ENCODE peak calls at places on chromosome 22, in seven cellular contexts. One of them, this sample, is unnamed.

GRCh38 chr22:24437820-24438328 is 10.5 kb downstream of the ADORA2A start:
- DNase-seq in trophoblast cell: peak; percentile 68
- DNase-seq in transverse colon: no peak
- DNase-seq in pancreas: no peak
- DNase-seq in CD4-positive, CD25-positive, alpha-beta regulatory T cell: peak; percentile 33
- DNase-seq in lung: no peak
- DNase-seq in lower lobe of right lung: no peak
- DNase-seq in this sample: peak; percentile 44

GRCh38 chr22:25475554-25476022 is 88.9 kb upstream of the GRK3 start:
- DNase-seq in transverse colon: no peak
- DNase-seq in lower lobe of right lung: no peak
- DNase-seq in lung: peak; percentile 38
- DNase-seq in trophoblast cell: no peak
- DNase-seq in pancreas: no peak
- DNase-seq in CD4-positive, CD25-positive, alpha-beta regulatory T cell: peak; percentile 10
- DNase-seq in this sample: peak; percentile 82

GRCh38 chr22:41217553-41218157 is 12.5 kb downstream of the L3MBTL2 start:
- DNase-seq in lung: peak; percentile 66
- DNase-seq in trophoblast cell: no peak
- DNase-seq in CD4-positive, CD25-positive, alpha-beta regulatory T cell: peak; percentile 88
- DNase-seq in transverse colon: peak; percentile 56
- DNase-seq in pancreas: no peak
- DNase-seq in lower lobe of right lung: peak; percentile 85
- DNase-seq in this sample: peak; percentile 95

GRCh38 chr22:23622634-23623033 is 9.5 kb downstream of the DRICH1 start:
- DNase-seq in trophoblast cell: peak; percentile 25
- DNase-seq in transverse colon: no peak
- DNase-seq in lower lobe of right lung: no peak
- DNase-seq in lung: no peak
- DNase-seq in pancreas: no peak
- DNase-seq in CD4-positive, CD25-positive, alpha-beta regulatory T cell: no peak
- DNase-seq in this sample: no peak

GRCh38 chr22:21832291-21833290 is 34.9 kb downstream of the MAPK1 start:
- DNase-seq in transverse colon: no peak
- DNase-seq in lower lobe of right lung: no peak
- DNase-seq in pancreas: no peak
- DNase-seq in trophoblast cell: no peak
- DNase-seq in CD4-positive, CD25-positive, alpha-beta regulatory T cell: no peak
- DNase-seq in lung: no peak
- DNase-seq in this sample: no peak

GRCh38 chr22:17264321-17265052 is 45.3 kb upstream of the ADA2 start:
- DNase-seq in transverse colon: no peak
- DNase-seq in lower lobe of right lung: no peak
- DNase-seq in trophoblast cell: no peak
- DNase-seq in CD4-positive, CD25-positive, alpha-beta regulatory T cell: no peak
- DNase-seq in lung: no peak
- DNase-seq in pancreas: no peak
- DNase-seq in this sample: peak; percentile 58

GRCh38 chr22:20952544-20953341 is 14.3 kb upstream of the AIFM3 start:
- DNase-seq in lower lobe of right lung: no peak
- DNase-seq in CD4-positive, CD25-positive, alpha-beta regulatory T cell: no peak
- DNase-seq in trophoblast cell: no peak
- DNase-seq in transverse colon: peak; percentile 77
- DNase-seq in lung: no peak
- DNase-seq in pancreas: no peak
- DNase-seq in this sample: no peak

GRCh38 chr22:48781868-48782267 is 1045.8 kb downstream of the BRD1 start:
- DNase-seq in transverse colon: no peak
- DNase-seq in trophoblast cell: no peak
- DNase-seq in lower lobe of right lung: no peak
- DNase-seq in lung: peak; percentile 16
- DNase-seq in CD4-positive, CD25-positive, alpha-beta regulatory T cell: no peak
- DNase-seq in pancreas: no peak
- DNase-seq in this sample: no peak

GRCh38 chr22:36467946-36468345 is 13.5 kb downstream of the TXN2 start:
- DNase-seq in trophoblast cell: peak; percentile 47
- DNase-seq in transverse colon: no peak
- DNase-seq in lower lobe of right lung: no peak
- DNase-seq in pancreas: no peak
- DNase-seq in CD4-positive, CD25-positive, alpha-beta regulatory T cell: no peak
- DNase-seq in lung: no peak
- DNase-seq in this sample: no peak

GRCh38 chr22:33921576-33922181 is 1.4 kb upstream of the LARGE1 start:
- DNase-seq in lung: peak; percentile 46
- DNase-seq in pancreas: peak; percentile 85
- DNase-seq in trophoblast cell: no peak
- DNase-seq in CD4-positive, CD25-positive, alpha-beta regulatory T cell: peak; percentile 53
- DNase-seq in lower lobe of right lung: peak; percentile 63
- DNase-seq in transverse colon: peak; percentile 59
- DNase-seq in this sample: no peak

GRCh38 chr22:44037519-44038370 is 13.6 kb downstream of the PARVB start:
- DNase-seq in trophoblast cell: peak; percentile 64
- DNase-seq in CD4-positive, CD25-positive, alpha-beta regulatory T cell: no peak
- DNase-seq in transverse colon: peak; percentile 18
- DNase-seq in pancreas: no peak
- DNase-seq in lung: no peak
- DNase-seq in lower lobe of right lung: no peak
- DNase-seq in this sample: peak; percentile 70

GRCh38 chr22:24996420-24996952 is 44.0 kb downstream of the KIAA1671 start:
- DNase-seq in pancreas: no peak
- DNase-seq in trophoblast cell: no peak
- DNase-seq in CD4-positive, CD25-positive, alpha-beta regulatory T cell: peak; percentile 29
- DNase-seq in lung: no peak
- DNase-seq in lower lobe of right lung: no peak
- DNase-seq in transverse colon: peak; percentile 48
- DNase-seq in this sample: peak; percentile 58

GRCh38 chr22:19998232-19998951 is 18.2 kb downstream of the ARVCF start:
- DNase-seq in CD4-positive, CD25-positive, alpha-beta regulatory T cell: no peak
- DNase-seq in lower lobe of right lung: no peak
- DNase-seq in transverse colon: no peak
- DNase-seq in lung: no peak
- DNase-seq in trophoblast cell: no peak
- DNase-seq in pancreas: peak; percentile 69
- DNase-seq in this sample: no peak

GRCh38 chr22:36055376-36056310 is 27.0 kb upstream of the RBFOX2 start:
- DNase-seq in lower lobe of right lung: no peak
- DNase-seq in trophoblast cell: no peak
- DNase-seq in pancreas: no peak
- DNase-seq in lung: no peak
- DNase-seq in CD4-positive, CD25-positive, alpha-beta regulatory T cell: no peak
- DNase-seq in transverse colon: no peak
- DNase-seq in this sample: no peak

GRCh38 chr22:36753120-36753802 is 22.7 kb downstream of the IFT27 start:
- DNase-seq in transverse colon: peak; percentile 22
- DNase-seq in lower lobe of right lung: no peak
- DNase-seq in trophoblast cell: peak; percentile 25
- DNase-seq in pancreas: no peak
- DNase-seq in CD4-positive, CD25-positive, alpha-beta regulatory T cell: no peak
- DNase-seq in lung: no peak
- DNase-seq in this sample: no peak

GRCh38 chr22:47175761-47176359 is 413.4 kb downstream of the TBC1D22A start:
- DNase-seq in transverse colon: peak; percentile 7
- DNase-seq in lung: no peak
- DNase-seq in trophoblast cell: no peak
- DNase-seq in pancreas: peak; percentile 60
- DNase-seq in CD4-positive, CD25-positive, alpha-beta regulatory T cell: no peak
- DNase-seq in lower lobe of right lung: peak; percentile 18
- DNase-seq in this sample: no peak

GRCh38 chr22:23438216-23438615 is 141.9 kb downstream of the IGLL1 start:
- DNase-seq in CD4-positive, CD25-positive, alpha-beta regulatory T cell: no peak
- DNase-seq in lower lobe of right lung: no peak
- DNase-seq in lung: no peak
- DNase-seq in trophoblast cell: no peak
- DNase-seq in transverse colon: no peak
- DNase-seq in pancreas: no peak
- DNase-seq in this sample: no peak

GRCh38 chr22:20750461-20751184 is 23.3 kb upstream of the SERPIND1 start:
- DNase-seq in pancreas: peak; percentile 31
- DNase-seq in trophoblast cell: no peak
- DNase-seq in CD4-positive, CD25-positive, alpha-beta regulatory T cell: no peak
- DNase-seq in transverse colon: peak; percentile 38
- DNase-seq in lung: peak; percentile 72
- DNase-seq in lower lobe of right lung: no peak
- DNase-seq in this sample: peak; percentile 48

GRCh38 chr22:36839356-36840073 is 21.3 kb upstream of the NCF4 start:
- DNase-seq in lower lobe of right lung: no peak
- DNase-seq in CD4-positive, CD25-positive, alpha-beta regulatory T cell: no peak
- DNase-seq in pancreas: no peak
- DNase-seq in trophoblast cell: peak; percentile 31
- DNase-seq in transverse colon: no peak
- DNase-seq in lung: no peak
- DNase-seq in this sample: no peak

GRCh38 chr22:22684605-22685561 is 40.5 kb downstream of the GGTLC2 start:
- DNase-seq in trophoblast cell: no peak
- DNase-seq in pancreas: peak; percentile 55
- DNase-seq in transverse colon: peak; percentile 58
- DNase-seq in lower lobe of right lung: no peak
- DNase-seq in CD4-positive, CD25-positive, alpha-beta regulatory T cell: peak; percentile 6
- DNase-seq in lung: no peak
- DNase-seq in this sample: no peak

GRCh38 chr22:27409299-27409698 is 392.3 kb downstream of the MN1 start:
- DNase-seq in trophoblast cell: no peak
- DNase-seq in lung: no peak
- DNase-seq in lower lobe of right lung: no peak
- DNase-seq in CD4-positive, CD25-positive, alpha-beta regulatory T cell: no peak
- DNase-seq in transverse colon: no peak
- DNase-seq in pancreas: no peak
- DNase-seq in this sample: no peak

GRCh38 chr22:17787159-17788022 is 13.1 kb upstream of the BID start:
- DNase-seq in transverse colon: no peak
- DNase-seq in lung: no peak
- DNase-seq in pancreas: no peak
- DNase-seq in CD4-positive, CD25-positive, alpha-beta regulatory T cell: no peak
- DNase-seq in lower lobe of right lung: no peak
- DNase-seq in trophoblast cell: no peak
- DNase-seq in this sample: no peak

GRCh38 chr22:29270475-29271271 is 2.6 kb downstream of the EWSR1 start:
- DNase-seq in CD4-positive, CD25-positive, alpha-beta regulatory T cell: peak; percentile 7
- DNase-seq in trophoblast cell: no peak
- DNase-seq in pancreas: no peak
- DNase-seq in lung: no peak
- DNase-seq in lower lobe of right lung: no peak
- DNase-seq in transverse colon: no peak
- DNase-seq in this sample: no peak

GRCh38 chr22:19756288-19757128 is 4.1 kb upstream of the TBX1 start:
- DNase-seq in transverse colon: peak; percentile 71
- DNase-seq in lower lobe of right lung: peak; percentile 79
- DNase-seq in pancreas: no peak
- DNase-seq in lung: peak; percentile 61
- DNase-seq in trophoblast cell: peak; percentile 63
- DNase-seq in CD4-positive, CD25-positive, alpha-beta regulatory T cell: peak; percentile 80
- DNase-seq in this sample: peak; percentile 40

GRCh38 chr22:31400023-31400397 is 606 bp downstream of the DRG1 start:
- DNase-seq in lower lobe of right lung: no peak
- DNase-seq in CD4-positive, CD25-positive, alpha-beta regulatory T cell: no peak
- DNase-seq in trophoblast cell: no peak
- DNase-seq in lung: no peak
- DNase-seq in pancreas: no peak
- DNase-seq in transverse colon: peak; percentile 7
- DNase-seq in this sample: no peak
- H3K27ac ChIP-seq in lower lobe of right lung: peak overlapping the region; percentile 87
- H3K27ac ChIP-seq in CD4-positive, CD25-positive, alpha-beta regulatory T cell: peak overlapping the region; percentile 71
- H3K27ac ChIP-seq in trophoblast cell: no peak overlapping the region
- H3K27ac ChIP-seq in lung: peak overlapping the region; percentile 95
- H3K27ac ChIP-seq in pancreas: peak overlapping the region; percentile 71
- H3K27ac ChIP-seq in transverse colon: peak overlapping the region; percentile 91
- H3K27ac ChIP-seq in this sample: peak overlapping the region; percentile 94

GRCh38 chr22:45603631-45604030 is 68.0 kb upstream of the ATXN10 start:
- DNase-seq in transverse colon: no peak
- DNase-seq in trophoblast cell: no peak
- DNase-seq in lower lobe of right lung: peak; percentile 9
- DNase-seq in CD4-positive, CD25-positive, alpha-beta regulatory T cell: no peak
- DNase-seq in pancreas: peak; percentile 18
- DNase-seq in lung: no peak
- DNase-seq in this sample: peak; percentile 46
- H3K4me1 ChIP-seq in transverse colon: no peaks in the 10 kb centered on the region
- H3K4me1 ChIP-seq in trophoblast cell: peaks cover 9% of the 10 kb centered on the region
- H3K4me1 ChIP-seq in lower lobe of right lung: no peaks in the 10 kb centered on the region
- H3K4me1 ChIP-seq in CD4-positive, CD25-positive, alpha-beta regulatory T cell: no peaks in the 10 kb centered on the region
- H3K4me1 ChIP-seq in pancreas: no peaks in the 10 kb centered on the region
- H3K4me1 ChIP-seq in lung: no peaks in the 10 kb centered on the region
- H3K4me1 ChIP-seq in this sample: peaks cover 36% of the 10 kb centered on the region

GRCh38 chr22:42268852-42269406 is 1.5 kb downstream of the TCF20 start:
- DNase-seq in trophoblast cell: no peak
- DNase-seq in transverse colon: no peak
- DNase-seq in pancreas: no peak
- DNase-seq in lower lobe of right lung: no peak
- DNase-seq in CD4-positive, CD25-positive, alpha-beta regulatory T cell: peak; percentile 36
- DNase-seq in lung: no peak
- DNase-seq in this sample: no peak
- H3K27ac ChIP-seq in trophoblast cell: no peak overlapping the region
- H3K27ac ChIP-seq in transverse colon: peak overlapping the region; percentile 95
- H3K27ac ChIP-seq in pancreas: peak overlapping the region; percentile 85
- H3K27ac ChIP-seq in lower lobe of right lung: peak overlapping the region; percentile 84
- H3K27ac ChIP-seq in CD4-positive, CD25-positive, alpha-beta regulatory T cell: peak overlapping the region; percentile 85
- H3K27ac ChIP-seq in lung: no peak overlapping the region
- H3K27ac ChIP-seq in this sample: no peak overlapping the region

GRCh38 chr22:39471421-39472141 is 14.8 kb downstream of the MGAT3 start:
- DNase-seq in trophoblast cell: peak; percentile 73
- DNase-seq in lung: peak; percentile 48
- DNase-seq in CD4-positive, CD25-positive, alpha-beta regulatory T cell: peak; percentile 30
- DNase-seq in pancreas: no peak
- DNase-seq in lower lobe of right lung: no peak
- DNase-seq in transverse colon: peak; percentile 34
- DNase-seq in this sample: peak; percentile 50
- H3K4me1 ChIP-seq in trophoblast cell: peaks cover 68% of the 10 kb centered on the region
- H3K4me1 ChIP-seq in lung: peaks cover 36% of the 10 kb centered on the region
- H3K4me1 ChIP-seq in CD4-positive, CD25-positive, alpha-beta regulatory T cell: peaks cover 6% of the 10 kb centered on the region
- H3K4me1 ChIP-seq in pancreas: peaks cover 6% of the 10 kb centered on the region
- H3K4me1 ChIP-seq in lower lobe of right lung: peaks cover 67% of the 10 kb centered on the region
- H3K4me1 ChIP-seq in transverse colon: peaks cover 21% of the 10 kb centered on the region
- H3K4me1 ChIP-seq in this sample: peaks cover 14% of the 10 kb centered on the region

DNA sequence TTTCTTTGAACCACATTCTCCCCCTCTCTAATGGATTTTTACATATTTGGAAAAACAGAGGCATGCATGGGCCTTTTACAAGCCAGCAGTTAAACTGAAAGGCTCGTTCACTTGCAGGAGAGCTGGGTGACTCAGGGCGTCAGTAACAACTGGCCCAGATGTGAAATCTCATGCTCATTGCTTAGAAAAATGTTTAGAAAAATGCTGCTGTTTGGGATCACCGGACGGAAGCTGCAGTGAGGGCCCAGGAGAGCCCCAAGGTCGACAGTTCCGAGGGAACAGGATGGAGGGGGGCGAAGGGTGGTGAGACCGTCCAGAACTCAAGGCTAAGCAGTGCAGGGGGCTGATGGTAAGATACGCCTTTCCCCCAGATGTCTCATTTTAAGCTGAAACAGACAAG is 41.7 kb upstream of the SMTN start:
- DNase-seq in lung: no peak
- DNase-seq in CD4-positive, CD25-positive, alpha-beta regulatory T cell: no peak
- DNase-seq in pancreas: no peak
- DNase-seq in lower lobe of right lung: no peak
- DNase-seq in trophoblast cell: no peak
- DNase-seq in transverse colon: peak; percentile 28
- DNase-seq in this sample: no peak
- H3K27ac ChIP-seq in lung: peak overlapping the region; percentile 37
- H3K27ac ChIP-seq in CD4-positive, CD25-positive, alpha-beta regulatory T cell: no peak overlapping the region
- H3K27ac ChIP-seq in pancreas: no peak overlapping the region
- H3K27ac ChIP-seq in lower lobe of right lung: peak overlapping the region; percentile 58
- H3K27ac ChIP-seq in trophoblast cell: no peak overlapping the region
- H3K27ac ChIP-seq in transverse colon: peak overlapping the region; percentile 75
- H3K27ac ChIP-seq in this sample: no peak overlapping the region

GRCh38 chr22:39470462-39471335 is 13.9 kb downstream of the MGAT3 start:
- DNase-seq in transverse colon: no peak
- DNase-seq in CD4-positive, CD25-positive, alpha-beta regulatory T cell: no peak
- DNase-seq in pancreas: no peak
- DNase-seq in lung: no peak
- DNase-seq in lower lobe of right lung: no peak
- DNase-seq in trophoblast cell: no peak
- DNase-seq in this sample: no peak
- H3K4me1 ChIP-seq in transverse colon: peaks cover 21% of the 10 kb centered on the region
- H3K4me1 ChIP-seq in CD4-positive, CD25-positive, alpha-beta regulatory T cell: peaks cover 6% of the 10 kb centered on the region
- H3K4me1 ChIP-seq in pancreas: peaks cover 6% of the 10 kb centered on the region
- H3K4me1 ChIP-seq in lung: peaks cover 36% of the 10 kb centered on the region
- H3K4me1 ChIP-seq in lower lobe of right lung: peaks cover 67% of the 10 kb centered on the region
- H3K4me1 ChIP-seq in trophoblast cell: peaks cover 75% of the 10 kb centered on the region
- H3K4me1 ChIP-seq in this sample: peaks cover 14% of the 10 kb centered on the region